ENCODE peak calls at places on chromosomes 6 and 20, in five cellular contexts. T, Y, L, C and P are unnamed samples.

GRCh38 chr6:13396241-13396792 is 68.0 kb upstream of the TBC1D7 start:
- DNase-seq in Y (no peak), L (no peak), T (no peak), C (no peak), P (no peak)

GRCh38 chr6:42851599-42851998 is 27.8 kb upstream of the RPL7L1 start:
- DNase-seq in T (no peak), L (no peak), Y (no peak), C (no peak), P (no peak)

GRCh38 chr6:132466952-132467351 is 46.0 kb downstream of the STX7 start:
- DNase-seq in L (no peak), C (no peak), Y (no peak), T (peak), P (no peak)

GRCh38 chr6:49634811-49635159 is 1.9 kb downstream of the RHAG start:
- DNase-seq in L (no peak), T (no peak), Y (no peak), C (no peak), P (no peak)

GRCh38 chr20:49753133-49753532 is 39.5 kb upstream of the B4GALT5 start:
- DNase-seq in Y (no peak), L (no peak), C (no peak), T (no peak), P (no peak)

GRCh38 chr20:57474191-57474590 is 50.7 kb downstream of the CTCFL start:
- DNase-seq in T (no peak), L (no peak), C (no peak), Y (no peak), P (no peak)

GRCh38 chr6:96716221-96716620 is 121.1 kb downstream of the GPR63 start:
- DNase-seq in Y (no peak), T (no peak), C (no peak), L (no peak), P (no peak)

GRCh38 chr6:99111590-99111989 is 163.8 kb upstream of the FBXL4 start:
- DNase-seq in Y (no peak), T (no peak), C (no peak), L (no peak), P (no peak)

GRCh38 chr6:11973238-11973637 is 38.9 kb upstream of the HIVEP1 start:
- DNase-seq in C (no peak), Y (no peak), T (no peak), L (no peak), P (no peak)

GRCh38 chr6:105374010-105374420 is 28.9 kb downstream of the PREP start:
- DNase-seq in C (no peak), T (peak), Y (no peak), L (no peak), P (no peak)

GRCh38 chr6:77034161-77034560 is 429.1 kb downstream of the HTR1B start:
- DNase-seq in C (no peak), T (peak), Y (no peak), L (no peak), P (no peak)

GRCh38 chr6:141169419-141169818 is 963.3 kb upstream of the GJE1 start:
- DNase-seq in C (no peak), L (no peak), T (peak), Y (no peak), P (no peak)

GRCh38 chr6:109296305-109296915 is 85.9 kb downstream of the CD164 start:
- DNase-seq in T (peak), C (no peak), L (no peak), Y (no peak), P (no peak)

GRCh38 chr6:90216081-90216977 is 80.3 kb downstream of the BACH2 start:
- DNase-seq in T (peak), C (peak), Y (no peak), L (peak), P (no peak)

GRCh38 chr6:111888928-111889696 is 15.9 kb upstream of the FYN start:
- DNase-seq in T (peak), C (no peak), L (no peak), Y (no peak), P (no peak)

GRCh38 chr6:2900821-2901644 is 2.1 kb downstream of the SERPINB9 start:
- DNase-seq in Y (no peak), L (no peak), C (no peak), T (peak), P (no peak)

GRCh38 chr20:51637241-51637640 is 94.7 kb upstream of the NFATC2 start:
- DNase-seq in C (no peak), T (no peak), L (no peak), Y (no peak), P (no peak)

GRCh38 chr6:167951781-167952511 is 45.5 kb upstream of the KIF25 start:
- DNase-seq in T (no peak), L (no peak), C (no peak), Y (no peak), P (no peak)

GRCh38 chr6:136571065-136571464 is 20.8 kb upstream of the MAP7 start:
- DNase-seq in C (no peak), L (no peak), T (no peak), Y (no peak), P (no peak)

GRCh38 chr6:112237644-112238043 is 16.7 kb downstream of the LAMA4 start:
- DNase-seq in C (no peak), L (no peak), T (peak), Y (no peak), P (no peak)

GRCh38 chr6:9103876-9104521 is 668.7 kb upstream of the SLC35B3 start:
- DNase-seq in L (no peak), T (no peak), Y (no peak), C (no peak), P (no peak)

GRCh38 chr6:41733707-41734665 is 1.4 kb downstream of the TFEB start:
- DNase-seq in Y (peak), T (peak), C (peak), L (peak), P (peak)

GRCh38 chr6:140708386-140708785 is 1333.9 kb upstream of the CITED2 start:
- DNase-seq in Y (no peak), T (no peak), L (no peak), C (no peak), P (no peak)

GRCh38 chr20:38193586-38194105 is 28.6 kb upstream of the TGM2 start:
- DNase-seq in L (no peak), C (no peak), Y (no peak), T (no peak), P (no peak)

GRCh38 chr20:41170386-41171105 is 33.2 kb downstream of the PLCG1 start:
- DNase-seq in L (no peak), T (no peak), Y (peak), C (peak), P (no peak)

GRCh38 chr6:2921520-2922115 is 18.5 kb upstream of the SERPINB9 start:
- DNase-seq in C (no peak), L (no peak), Y (no peak), T (no peak), P (no peak)

GRCh38 chr6:121932071-121933009 is 467.1 kb upstream of the HSF2 start:
- DNase-seq in C (no peak), L (no peak), T (peak), Y (peak), P (no peak)